ENCODE peak calls at places on chromosomes 11 and 22, in seven cellular contexts. One of them, this sample, is unnamed.
A peak's percentile ranks its signal among the peaks of the same experiment; 100 is the strongest.

GRCh38 chr22:19713650-19714319 is 518 bp upstream of the SEPTIN5 start:
- DNase-seq in BJ: no peak
- DNase-seq in AG09309: no peak
- DNase-seq in cardiac fibroblast: no peak
- DNase-seq in MCF 10A: no peak
- DNase-seq in heart left ventricle: no peak
- DNase-seq in chondrocyte: no peak
- DNase-seq in this sample: no peak

GRCh38 chr11:128179049-128179448 is 408.3 kb downstream of the ETS1 start:
- DNase-seq in BJ: no peak
- DNase-seq in AG09309: no peak
- DNase-seq in cardiac fibroblast: no peak
- DNase-seq in MCF 10A: no peak
- DNase-seq in heart left ventricle: no peak
- DNase-seq in chondrocyte: no peak
- DNase-seq in this sample: no peak

GRCh38 chr22:44337658-44338004 is 24.9 kb upstream of the SHISAL1 start:
- DNase-seq in BJ: no peak
- DNase-seq in AG09309: no peak
- DNase-seq in cardiac fibroblast: peak; percentile 70
- DNase-seq in MCF 10A: peak; percentile 83
- DNase-seq in heart left ventricle: no peak
- DNase-seq in chondrocyte: no peak
- DNase-seq in this sample: no peak

GRCh38 chr11:130198964-130199363 is 39.4 kb downstream of the ST14 start:
- DNase-seq in BJ: no peak
- DNase-seq in AG09309: no peak
- DNase-seq in cardiac fibroblast: no peak
- DNase-seq in MCF 10A: no peak
- DNase-seq in heart left ventricle: no peak
- DNase-seq in chondrocyte: no peak
- DNase-seq in this sample: no peak

GRCh38 chr11:79440451-79441158 is at the start of gene TENM4:
- DNase-seq in BJ: no peak
- DNase-seq in AG09309: peak; percentile 50
- DNase-seq in cardiac fibroblast: peak; percentile 73
- DNase-seq in MCF 10A: peak; percentile 61
- DNase-seq in heart left ventricle: peak; percentile 48
- DNase-seq in chondrocyte: peak; percentile 87
- DNase-seq in this sample: peak; percentile 69

GRCh38 chr11:61375709-61376108 is 13.5 kb downstream of the TMEM138 start:
- DNase-seq in BJ: no peak
- DNase-seq in AG09309: no peak
- DNase-seq in cardiac fibroblast: no peak
- DNase-seq in MCF 10A: no peak
- DNase-seq in heart left ventricle: no peak
- DNase-seq in chondrocyte: no peak
- DNase-seq in this sample: no peak

GRCh38 chr11:132579686-132580085 is 952.6 kb downstream of the OPCML start:
- DNase-seq in BJ: no peak
- DNase-seq in AG09309: no peak
- DNase-seq in cardiac fibroblast: no peak
- DNase-seq in MCF 10A: no peak
- DNase-seq in heart left ventricle: no peak
- DNase-seq in chondrocyte: no peak
- DNase-seq in this sample: no peak

GRCh38 chr22:44753189-44754042 is 1.0 kb downstream of the ARHGAP8 start:
- DNase-seq in BJ: no peak
- DNase-seq in AG09309: no peak
- DNase-seq in cardiac fibroblast: peak; percentile 38
- DNase-seq in MCF 10A: peak; percentile 63
- DNase-seq in heart left ventricle: no peak
- DNase-seq in chondrocyte: peak; percentile 13
- DNase-seq in this sample: no peak

GRCh38 chr11:68040121-68040956 is 1.5 kb downstream of the TCIRG1 start:
- DNase-seq in BJ: no peak
- DNase-seq in AG09309: no peak
- DNase-seq in cardiac fibroblast: peak; percentile 80
- DNase-seq in MCF 10A: no peak
- DNase-seq in heart left ventricle: peak; percentile 73
- DNase-seq in chondrocyte: peak; percentile 88
- DNase-seq in this sample: peak; percentile 58

GRCh38 chr11:62592216-62592815 is 993 bp upstream of the TUT1 start:
- DNase-seq in BJ: no peak
- DNase-seq in AG09309: no peak
- DNase-seq in cardiac fibroblast: no peak
- DNase-seq in MCF 10A: no peak
- DNase-seq in heart left ventricle: no peak
- DNase-seq in chondrocyte: no peak
- DNase-seq in this sample: no peak

GRCh38 chr11:2462986-2463765 is 18.4 kb downstream of the KCNQ1 start:
- DNase-seq in BJ: no peak
- DNase-seq in AG09309: no peak
- DNase-seq in cardiac fibroblast: no peak
- DNase-seq in MCF 10A: no peak
- DNase-seq in heart left ventricle: peak; percentile 81
- DNase-seq in chondrocyte: no peak
- DNase-seq in this sample: peak; percentile 53

GRCh38 chr22:38315801-38316339 is 1.4 kb downstream of the CSNK1E start:
- DNase-seq in BJ: no peak
- DNase-seq in AG09309: no peak
- DNase-seq in cardiac fibroblast: no peak
- DNase-seq in MCF 10A: peak; percentile 42
- DNase-seq in heart left ventricle: no peak
- DNase-seq in chondrocyte: no peak
- DNase-seq in this sample: no peak

GRCh38 chr22:37331034-37331428 is 48.7 kb downstream of the CYTH4 start:
- DNase-seq in BJ: no peak
- DNase-seq in AG09309: no peak
- DNase-seq in cardiac fibroblast: peak; percentile 62
- DNase-seq in MCF 10A: peak; percentile 76
- DNase-seq in heart left ventricle: no peak
- DNase-seq in chondrocyte: no peak
- DNase-seq in this sample: no peak

GRCh38 chr11:56819916-56820315 is 71.4 kb upstream of the OR9G4 start:
- DNase-seq in BJ: no peak
- DNase-seq in AG09309: no peak
- DNase-seq in cardiac fibroblast: no peak
- DNase-seq in MCF 10A: no peak
- DNase-seq in heart left ventricle: no peak
- DNase-seq in chondrocyte: no peak
- DNase-seq in this sample: no peak

GRCh38 chr22:33327348-33327860 is 269.2 kb upstream of the SYN3 start:
- DNase-seq in BJ: no peak
- DNase-seq in AG09309: no peak
- DNase-seq in cardiac fibroblast: no peak
- DNase-seq in MCF 10A: no peak
- DNase-seq in heart left ventricle: no peak
- DNase-seq in chondrocyte: no peak
- DNase-seq in this sample: no peak

GRCh38 chr11:57546869-57547518 is 9.6 kb downstream of the SMTNL1 start:
- DNase-seq in BJ: no peak
- DNase-seq in AG09309: no peak
- DNase-seq in cardiac fibroblast: peak; percentile 66
- DNase-seq in MCF 10A: peak; percentile 26
- DNase-seq in heart left ventricle: no peak
- DNase-seq in chondrocyte: no peak
- DNase-seq in this sample: no peak

GRCh38 chr22:25496396-25497064 is 67.9 kb upstream of the GRK3 start:
- DNase-seq in BJ: no peak
- DNase-seq in AG09309: no peak
- DNase-seq in cardiac fibroblast: no peak
- DNase-seq in MCF 10A: no peak
- DNase-seq in heart left ventricle: no peak
- DNase-seq in chondrocyte: no peak
- DNase-seq in this sample: no peak

GRCh38 chr11:34395916-34396555 is 38.2 kb upstream of the ABTB2 start:
- DNase-seq in BJ: no peak
- DNase-seq in AG09309: peak; percentile 18
- DNase-seq in cardiac fibroblast: peak; percentile 59
- DNase-seq in MCF 10A: peak; percentile 84
- DNase-seq in heart left ventricle: no peak
- DNase-seq in chondrocyte: no peak
- DNase-seq in this sample: no peak

GRCh38 chr11:33721291-33721840 is 14.9 kb downstream of the CD59 start:
- DNase-seq in BJ: no peak
- DNase-seq in AG09309: no peak
- DNase-seq in cardiac fibroblast: peak; percentile 82
- DNase-seq in MCF 10A: peak; percentile 53
- DNase-seq in heart left ventricle: no peak
- DNase-seq in chondrocyte: no peak
- DNase-seq in this sample: no peak

GRCh38 chr11:31355131-31355530 is 14.4 kb downstream of the DCDC1 start:
- DNase-seq in BJ: no peak
- DNase-seq in AG09309: no peak
- DNase-seq in cardiac fibroblast: peak; percentile 45
- DNase-seq in MCF 10A: peak; percentile 9
- DNase-seq in heart left ventricle: no peak
- DNase-seq in chondrocyte: no peak
- DNase-seq in this sample: no peak

GRCh38 chr11:59191095-59191494 is 19.2 kb downstream of the DTX4 start:
- DNase-seq in BJ: no peak
- DNase-seq in AG09309: no peak
- DNase-seq in cardiac fibroblast: no peak
- DNase-seq in MCF 10A: no peak
- DNase-seq in heart left ventricle: no peak
- DNase-seq in chondrocyte: no peak
- DNase-seq in this sample: no peak

GRCh38 chr11:128021304-128022006 is 565.9 kb downstream of the ETS1 start:
- DNase-seq in BJ: no peak
- DNase-seq in AG09309: no peak
- DNase-seq in cardiac fibroblast: peak; percentile 41
- DNase-seq in MCF 10A: peak; percentile 28
- DNase-seq in heart left ventricle: no peak
- DNase-seq in chondrocyte: no peak
- DNase-seq in this sample: no peak

GRCh38 chr22:31616315-31616980 is 45.6 kb downstream of the PISD start:
- DNase-seq in BJ: no peak
- DNase-seq in AG09309: no peak
- DNase-seq in cardiac fibroblast: no peak
- DNase-seq in MCF 10A: no peak
- DNase-seq in heart left ventricle: no peak
- DNase-seq in chondrocyte: no peak
- DNase-seq in this sample: no peak

GRCh38 chr11:16783321-16783801 is 44.9 kb downstream of the C11orf58 start:
- DNase-seq in BJ: no peak
- DNase-seq in AG09309: no peak
- DNase-seq in cardiac fibroblast: no peak
- DNase-seq in MCF 10A: no peak
- DNase-seq in heart left ventricle: no peak
- DNase-seq in chondrocyte: peak; percentile 72
- DNase-seq in this sample: no peak

GRCh38 chr22:50160947-50161346 is 9.6 kb upstream of the PANX2 start:
- DNase-seq in BJ: no peak
- DNase-seq in AG09309: no peak
- DNase-seq in cardiac fibroblast: no peak
- DNase-seq in MCF 10A: no peak
- DNase-seq in heart left ventricle: no peak
- DNase-seq in chondrocyte: no peak
- DNase-seq in this sample: no peak

GRCh38 chr11:10122337-10123197 is 171.5 kb downstream of the SBF2 start:
- DNase-seq in BJ: no peak
- DNase-seq in AG09309: no peak
- DNase-seq in cardiac fibroblast: peak; percentile 67
- DNase-seq in MCF 10A: peak; percentile 92
- DNase-seq in heart left ventricle: no peak
- DNase-seq in chondrocyte: no peak
- DNase-seq in this sample: peak; percentile 82

GRCh38 chr11:37804666-37805065 is 1206.6 kb upstream of the RAG2 start:
- DNase-seq in BJ: no peak
- DNase-seq in AG09309: no peak
- DNase-seq in cardiac fibroblast: peak; percentile 19
- DNase-seq in MCF 10A: peak; percentile 18
- DNase-seq in heart left ventricle: no peak
- DNase-seq in chondrocyte: no peak
- DNase-seq in this sample: no peak

GRCh38 chr22:46762238-46763050 is at the start of gene TBC1D22A:
- DNase-seq in BJ: peak; percentile 49
- DNase-seq in AG09309: peak; percentile 64
- DNase-seq in cardiac fibroblast: peak; percentile 95
- DNase-seq in MCF 10A: peak; percentile 93
- DNase-seq in heart left ventricle: peak; percentile 93
- DNase-seq in chondrocyte: peak; percentile 97
- DNase-seq in this sample: peak; percentile 90
- TF ChIP-seq CTCF in BJ: peak; percentile 2
- TF ChIP-seq CTCF in AG09309: no peak
- TF ChIP-seq CTCF in cardiac fibroblast: no peak
- TF ChIP-seq CTCF in MCF 10A: no peak
- TF ChIP-seq CTCF in heart left ventricle: peak; percentile 7
- TF ChIP-seq CTCF in chondrocyte: no peak
- TF ChIP-seq CTCF in this sample: no peak

GRCh38 chr11:7570938-7571337 is 57.1 kb downstream of the PPFIBP2 start:
- DNase-seq in BJ: no peak
- DNase-seq in AG09309: no peak
- DNase-seq in cardiac fibroblast: no peak
- DNase-seq in MCF 10A: no peak
- DNase-seq in heart left ventricle: no peak
- DNase-seq in chondrocyte: no peak
- DNase-seq in this sample: no peak
- TF ChIP-seq CTCF in BJ: no peak
- TF ChIP-seq CTCF in AG09309: no peak
- TF ChIP-seq CTCF in cardiac fibroblast: no peak
- TF ChIP-seq CTCF in MCF 10A: no peak
- TF ChIP-seq CTCF in heart left ventricle: no peak
- TF ChIP-seq CTCF in chondrocyte: no peak
- TF ChIP-seq CTCF in this sample: no peak

DNA sequence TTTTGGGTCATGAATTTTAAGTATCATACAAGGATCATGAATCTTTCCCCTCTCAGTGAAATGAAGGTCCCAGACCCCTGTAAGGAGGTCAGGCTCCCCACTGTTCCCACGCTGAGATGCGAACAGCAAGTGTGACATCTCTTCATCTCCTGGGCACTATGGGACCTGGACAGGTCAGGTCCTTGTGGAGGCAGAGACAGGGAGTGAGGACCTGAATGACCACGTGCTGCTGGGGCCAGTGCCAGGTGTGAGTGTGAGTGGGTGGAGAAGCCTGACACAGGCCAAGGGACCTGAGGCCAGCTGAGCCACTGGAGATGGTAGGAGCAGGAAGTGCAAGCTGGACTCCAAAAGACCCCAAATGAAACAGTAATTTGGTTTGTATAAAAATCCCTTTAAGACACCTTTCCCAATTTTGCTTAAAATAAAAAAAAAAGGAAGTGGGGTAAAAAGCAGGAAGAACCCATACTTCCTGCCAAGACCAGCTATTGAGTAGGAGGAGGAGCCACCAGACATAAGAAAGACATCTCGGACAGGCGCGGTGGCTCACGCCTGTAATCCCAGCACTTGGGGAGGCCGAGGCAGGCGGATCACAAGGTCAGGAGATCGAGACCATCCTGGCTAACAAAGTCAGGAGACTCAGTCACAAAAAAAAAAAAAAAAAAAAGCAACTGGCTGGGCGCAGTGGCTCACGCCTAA is 35.4 kb upstream of the SERPIND1 start:
- DNase-seq in BJ: no peak
- DNase-seq in AG09309: no peak
- DNase-seq in cardiac fibroblast: no peak
- DNase-seq in MCF 10A: no peak
- DNase-seq in heart left ventricle: no peak
- DNase-seq in chondrocyte: no peak
- DNase-seq in this sample: no peak
- TF ChIP-seq CTCF in BJ: no peak
- TF ChIP-seq CTCF in AG09309: no peak
- TF ChIP-seq CTCF in cardiac fibroblast: no peak
- TF ChIP-seq CTCF in MCF 10A: no peak
- TF ChIP-seq CTCF in heart left ventricle: no peak
- TF ChIP-seq CTCF in chondrocyte: no peak
- TF ChIP-seq CTCF in this sample: no peak

GRCh38 chr11:26553182-26553581 is 18.9 kb downstream of the MUC15 start:
- DNase-seq in BJ: no peak
- DNase-seq in AG09309: no peak
- DNase-seq in cardiac fibroblast: no peak
- DNase-seq in MCF 10A: no peak
- DNase-seq in heart left ventricle: no peak
- DNase-seq in chondrocyte: no peak
- DNase-seq in this sample: no peak
- TF ChIP-seq CTCF in BJ: no peak
- TF ChIP-seq CTCF in AG09309: no peak
- TF ChIP-seq CTCF in cardiac fibroblast: no peak
- TF ChIP-seq CTCF in MCF 10A: no peak
- TF ChIP-seq CTCF in heart left ventricle: no peak
- TF ChIP-seq CTCF in chondrocyte: no peak
- TF ChIP-seq CTCF in this sample: no peak